ENCODE peak calls at places on chromosome 19, in eight cellular contexts. A is activated CD4-positive, alpha-beta memory T cell treated with anti-CD3 and anti-CD28 coated beads for 36 hours; B is Peyer's patch; L is naive thymus-derived CD8-positive, alpha-beta T cell; V is OCI-LY7; P is erythroblast; Q is adrenal gland; Z is ELF-1. I is an unnamed sample.

GRCh38 chr19:9187191-9187590 is 8.4 kb downstream of the OR7D2 start:
- DNase-seq in A (no peak), B (no peak), L (no peak), V (no peak), P (no peak), Q (no peak), Z (no peak), I (no peak)

GRCh38 chr19:52191951-52192350 is 2.1 kb downstream of the PPP2R1A start:
- DNase-seq in A (no peak), B (no peak), L (no peak), V (peak), P (no peak), Q (no peak), Z (no peak), I (no peak)

GRCh38 chr19:16593181-16593580 is 21.0 kb upstream of the SLC35E1 start:
- DNase-seq in A (no peak), B (no peak), L (no peak), V (peak), P (no peak), Q (no peak), Z (no peak), I (no peak)

GRCh38 chr19:379796-380195 is 29.2 kb downstream of the C2CD4C start:
- DNase-seq in A (no peak), B (no peak), L (no peak), V (no peak), P (no peak), Q (no peak), Z (no peak), I (no peak)

GRCh38 chr19:6092329-6093286 is 17.7 kb downstream of the RFX2 start:
- DNase-seq in A (no peak), B (peak), L (no peak), V (no peak), P (no peak), Q (peak), Z (peak), I (peak)

GRCh38 chr19:21902596-21902995 is 66.6 kb upstream of the ZNF43 start:
- DNase-seq in A (no peak), B (no peak), L (no peak), V (no peak), P (no peak), Q (no peak), Z (no peak), I (no peak)

GRCh38 chr19:38389101-38389925 is 816 bp downstream of the SPRED3 start:
- DNase-seq in A (peak), B (no peak), L (no peak), V (no peak), P (no peak), Q (no peak), Z (peak), I (no peak)

GRCh38 chr19:8361921-8362793 is 1.8 kb upstream of the ANGPTL4 start:
- DNase-seq in A (peak), B (peak), L (no peak), V (no peak), P (peak), Q (peak), Z (no peak), I (peak)

GRCh38 chr19:46251415-46251814 is 21.9 kb downstream of the IGFL1 start:
- DNase-seq in A (no peak), B (no peak), L (no peak), V (no peak), P (no peak), Q (no peak), Z (no peak), I (no peak)

GRCh38 chr19:51681286-51681956 is 11.7 kb upstream of the SPACA6 start:
- DNase-seq in A (no peak), B (no peak), L (no peak), V (no peak), P (no peak), Q (no peak), Z (peak), I (no peak)

GRCh38 chr19:1304197-1304924 is 18.7 kb downstream of the EFNA2 start:
- DNase-seq in A (no peak), B (peak), L (no peak), V (no peak), P (no peak), Q (no peak), Z (no peak), I (peak)

GRCh38 chr19:6020166-6020967 is 42.4 kb upstream of the RANBP3 start:
- DNase-seq in A (no peak), B (no peak), L (no peak), V (no peak), P (no peak), Q (no peak), Z (no peak), I (no peak)

GRCh38 chr19:41932259-41933130 is 4.2 kb upstream of the ERFL start:
- DNase-seq in A (no peak), B (no peak), L (no peak), V (no peak), P (no peak), Q (no peak), Z (peak), I (no peak)

GRCh38 chr19:55494172-55494761 is 6.0 kb downstream of the SSC5D start:
- DNase-seq in A (no peak), B (no peak), L (no peak), V (no peak), P (no peak), Q (no peak), Z (no peak), I (no peak)

GRCh38 chr19:54431255-54431838 is 16.1 kb downstream of the TTYH1 start:
- DNase-seq in A (no peak), B (no peak), L (no peak), V (no peak), P (no peak), Q (peak), Z (no peak), I (peak)

GRCh38 chr19:19655051-19655594 is 8.4 kb downstream of the ATP13A1 start:
- DNase-seq in A (no peak), B (no peak), L (no peak), V (no peak), P (no peak), Q (no peak), Z (no peak), I (no peak)

GRCh38 chr19:2327773-2328400 is 499 bp downstream of the LSM7 start:
- DNase-seq in A (peak), B (peak), L (peak), V (peak), P (peak), Q (peak), Z (peak), I (peak)

GRCh38 chr19:18219911-18220631 is 6.2 kb downstream of the PDE4C start:
- DNase-seq in A (no peak), B (no peak), L (no peak), V (no peak), P (no peak), Q (no peak), Z (no peak), I (no peak)